ENCODE peak calls at places on chromosome 4, in six cellular contexts. B, Z, Y, D, M and I are unnamed samples.

GRCh38 chr4:176044589-176044951 is 21.1 kb upstream of the WDR17 start:
- DNase-seq in D (no peak), B (no peak), M (no peak), Z (no peak), Y (peak; percentile 8), I (peak; percentile 10)

GRCh38 chr4:113467581-113467980 is 294.0 kb downstream of the CAMK2D start:
- DNase-seq in Z (no peak), M (peak; percentile 61), B (no peak), D (no peak), Y (no peak), I (no peak)

GRCh38 chr4:182492456-182492855 is 249.3 kb downstream of the TENM3 start:
- DNase-seq in B (no peak), Z (no peak), D (no peak), M (no peak), Y (peak; percentile 5), I (no peak)

GRCh38 chr4:156771171-156771837 is 200.3 kb downstream of the PDGFC start:
- DNase-seq in M (peak; percentile 98), Z (peak; percentile 61), B (peak; percentile 73), D (no peak), Y (no peak), I (peak; percentile 67)

GRCh38 chr4:48603366-48604003 is 113.4 kb downstream of the ZAR1 start:
- DNase-seq in M (no peak), Z (no peak), Y (peak; percentile 55), B (no peak), D (no peak), I (peak; percentile 60)

GRCh38 chr4:55906999-55907398 is 41.7 kb upstream of the CEP135 start:
- DNase-seq in Y (no peak), M (peak; percentile 64), D (no peak), B (no peak), Z (no peak), I (no peak)

GRCh38 chr4:1870578-1871443 is at the start of gene NSD2:
- DNase-seq in Z (peak; percentile 87), Y (peak; percentile 97), M (peak; percentile 59), B (peak; percentile 93), D (peak; percentile 93), I (peak; percentile 95)

GRCh38 chr4:101697266-101697665 is 93.3 kb upstream of the BANK1 start:
- DNase-seq in D (no peak), Z (no peak), M (no peak), B (no peak), Y (no peak), I (no peak)

GRCh38 chr4:1032861-1033260 is 21.4 kb downstream of the FGFRL1 start:
- DNase-seq in Z (no peak), M (no peak), D (no peak), B (no peak), Y (no peak), I (no peak)

GRCh38 chr4:117447925-117448324 is 362.5 kb upstream of the TRAM1L1 start:
- DNase-seq in B (no peak), D (no peak), Z (no peak), Y (no peak), M (no peak), I (no peak)

GRCh38 chr4:104967034-104967401 is 179.7 kb upstream of the TET2 start:
- DNase-seq in D (no peak), B (no peak), Y (peak; percentile 59), M (peak; percentile 34), Z (no peak), I (no peak)

GRCh38 chr4:82809614-82810013 is 11.0 kb upstream of the SCD5 start:
- DNase-seq in B (no peak), Z (no peak), D (no peak), M (no peak), Y (no peak), I (no peak)

GRCh38 chr4:94156816-94157215 is 50.8 kb upstream of the SMARCAD1 start:
- DNase-seq in Z (no peak), D (no peak), Y (no peak), B (no peak), M (no peak), I (no peak)

GRCh38 chr4:134337584-134337983 is 136.0 kb upstream of the PABPC4L start:
- DNase-seq in Y (no peak), Z (no peak), B (no peak), D (no peak), M (no peak), I (no peak)

GRCh38 chr4:172142331-172142738 is 329.1 kb downstream of the GALNTL6 start:
- DNase-seq in B (no peak), Z (no peak), M (no peak), Y (no peak), D (no peak), I (no peak)

GRCh38 chr4:7938513-7939376 is 916 bp downstream of the AFAP1 start:
- DNase-seq in Y (peak; percentile 62), Z (no peak), D (peak; percentile 56), M (no peak), B (no peak), I (peak; percentile 68)

GRCh38 chr4:11106769-11107168 is 321.9 kb downstream of the HS3ST1 start:
- DNase-seq in Y (peak; percentile 26), B (no peak), D (no peak), Z (no peak), M (no peak), I (no peak)

GRCh38 chr4:169133932-169134331 is 123.9 kb upstream of the CBR4 start:
- DNase-seq in Y (peak; percentile 37), M (no peak), Z (peak; percentile 68), B (peak; percentile 68), D (peak; percentile 66), I (peak; percentile 47)

GRCh38 chr4:163591614-163592020 is 97.1 kb downstream of the TMA16 start:
- DNase-seq in Y (no peak), B (no peak), D (no peak), Z (no peak), M (no peak), I (no peak)

GRCh38 chr4:55733874-55734437 is 85.6 kb upstream of the EXOC1L start:
- DNase-seq in Z (peak; percentile 78), M (peak; percentile 80), D (peak; percentile 79), B (no peak), Y (peak; percentile 90), I (peak; percentile 50)

GRCh38 chr4:138034871-138035270 is 207.3 kb downstream of the SLC7A11 start:
- DNase-seq in B (no peak), Y (no peak), D (no peak), Z (no peak), M (peak; percentile 92), I (no peak)

GRCh38 chr4:127870688-127871087 is 10.0 kb upstream of the PLK4 start:
- DNase-seq in Z (peak; percentile 45), Y (no peak), D (no peak), M (no peak), B (no peak), I (peak; percentile 2)

GRCh38 chr4:37889849-37890500 is 909 bp upstream of the TBC1D1 start:
- DNase-seq in Z (no peak), M (no peak), D (no peak), Y (peak; percentile 18), B (peak; percentile 77), I (no peak)

GRCh38 chr4:123127218-123127617 is 204.8 kb upstream of the NUDT6 start:
- DNase-seq in Z (no peak), M (no peak), Y (no peak), B (no peak), D (no peak), I (peak; percentile 68)

GRCh38 chr4:107801766-107802211 is 22.9 kb upstream of the SGMS2 start:
- DNase-seq in M (peak; percentile 85), Y (no peak), Z (peak; percentile 61), D (no peak), B (no peak), I (no peak)

GRCh38 chr4:184416913-184417734 is 57.2 kb downstream of the IRF2 start:
- DNase-seq in Z (no peak), M (no peak), D (no peak), Y (no peak), B (no peak), I (peak; percentile 28)

GRCh38 chr4:152936446-152937279 is 540 bp downstream of the FHDC1 start:
- DNase-seq in Y (peak; percentile 53), B (no peak), M (peak; percentile 19), D (peak; percentile 59), Z (no peak), I (peak; percentile 39)

GRCh38 chr4:98113005-98113404 is 30.3 kb downstream of the STPG2 start:
- DNase-seq in Z (no peak), D (no peak), B (no peak), M (no peak), Y (peak; percentile 60), I (peak; percentile 44)
- H3K4me1 ChIP-seq in Z (no peaks in the 10 kb centered on the region), D (no peaks in the 10 kb centered on the region), B (no peaks in the 10 kb centered on the region), M (no peaks in the 10 kb centered on the region), Y (no peaks in the 10 kb centered on the region), I (no peaks in the 10 kb centered on the region)

GRCh38 chr4:174215055-174215454 is 68.4 kb downstream of the FBXO8 start:
- DNase-seq in Z (no peak), M (no peak), Y (no peak), D (no peak), B (no peak), I (no peak)

GRCh38 chr4:174217273-174218126 is 66.0 kb downstream of the FBXO8 start:
- DNase-seq in M (no peak), B (no peak), D (no peak), Z (no peak), Y (peak; percentile 19), I (peak; percentile 76)

GRCh38 chr4:174218127-174218790 is 65.2 kb downstream of the FBXO8 start:
- DNase-seq in Y (no peak), M (no peak), D (no peak), B (no peak), Z (no peak), I (peak; percentile 49)

GRCh38 chr4:174215936-174216699 is 67.3 kb downstream of the FBXO8 start:
- DNase-seq in M (no peak), Y (no peak), Z (no peak), B (no peak), D (no peak), I (peak; percentile 67)

DNA sequence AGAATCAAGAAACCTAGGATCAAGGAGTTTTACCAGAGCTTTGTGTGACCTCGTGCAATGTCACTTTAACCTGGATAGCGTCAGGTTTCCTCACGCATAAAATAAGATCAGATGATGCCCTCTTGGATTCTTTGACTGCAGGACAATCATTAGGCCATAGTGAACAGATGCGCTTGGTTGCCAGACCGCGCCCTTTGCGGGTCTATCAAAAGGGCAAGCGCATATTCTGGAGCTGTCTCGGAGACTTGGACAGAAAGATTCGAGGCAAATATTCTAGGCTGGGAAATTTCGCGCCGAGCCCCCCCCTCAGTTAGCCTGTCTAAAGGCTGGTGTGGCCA is 66.6 kb downstream of the FBXO8 start:
- DNase-seq in Z (no peak), D (no peak), Y (no peak), M (no peak), B (no peak), I (no peak)
- H3K4me1 ChIP-seq in Z (peaks cover 16% of the 10 kb centered on the region), D (peaks cover 35% of the 10 kb centered on the region), Y (peaks cover 21% of the 10 kb centered on the region), M (no peaks in the 10 kb centered on the region), B (peaks cover 15% of the 10 kb centered on the region), I (peaks cover 11% of the 10 kb centered on the region)

DNA sequence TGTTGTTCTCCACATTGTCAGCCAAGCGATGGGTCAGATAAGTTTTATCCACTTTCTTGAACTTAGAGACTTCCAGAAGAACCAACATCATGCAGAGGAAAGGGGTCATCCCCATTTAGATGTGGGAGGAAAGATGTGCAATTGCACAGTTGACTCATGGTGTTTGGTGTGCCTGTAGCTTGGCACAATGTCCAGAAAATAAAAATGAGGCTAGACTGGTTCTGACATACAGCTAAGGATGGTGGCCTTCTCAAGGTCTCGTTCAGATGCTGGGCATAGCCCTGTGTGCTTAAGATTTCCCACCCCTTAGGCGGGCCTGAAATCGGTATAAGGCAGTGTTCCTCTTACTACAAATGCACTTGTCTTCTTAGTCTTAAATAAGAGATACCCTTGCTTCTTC is 101.1 kb downstream of the PCDH7 start:
- DNase-seq in M (no peak), B (no peak), D (no peak), Y (no peak), Z (no peak), I (no peak)
- H3K4me1 ChIP-seq in M (no peaks in the 10 kb centered on the region), B (peaks cover 18% of the 10 kb centered on the region), D (no peaks in the 10 kb centered on the region), Y (no peaks in the 10 kb centered on the region), Z (no peaks in the 10 kb centered on the region), I (peaks cover 27% of the 10 kb centered on the region)

GRCh38 chr4:143558286-143558685 is 44.8 kb downstream of the SMARCA5 start:
- DNase-seq in Y (no peak), M (no peak), D (no peak), Z (no peak), B (no peak), I (no peak)
- H3K4me1 ChIP-seq in Y (peaks cover 6% of the 10 kb centered on the region), M (no peaks in the 10 kb centered on the region), D (peaks cover 5% of the 10 kb centered on the region), Z (peaks cover 4% of the 10 kb centered on the region), B (no peaks in the 10 kb centered on the region), I (no peaks in the 10 kb centered on the region)